ENCODE peak calls at places on chromosomes 1 and 21, in nine cellular contexts. V is stimulated activated CD4-positive, alpha-beta T cell treated with anti-CD3 and anti-CD28 coated beads, Interleukin-15, amount 100 ng/mL, for 24 hours; I is fibroblast of mammary gland; Y is HT-29; T is NCI-H1092; N is NCI-H1417 treated with DMSO at 0.1 percent for 48 hours; F is NCI-H460; M is left ventricle myocardium inferior; J is NCI-H748 treated with DMSO at 0.1 percent for 48 hours. W is an unnamed sample.

GRCh38 chr1:220300442-220301121 is 28.3 kb upstream of the RAB3GAP2 start:
- DNase-seq in M (peak), Y (peak), F (peak), J (no peak), V (no peak), T (no peak), I (peak), N (no peak), W (peak)

GRCh38 chr1:227894831-227895451 is 52.8 kb downstream of the WNT9A start:
- DNase-seq in N (no peak), V (no peak), F (no peak), I (no peak), M (no peak), Y (no peak), T (no peak), J (no peak), W (no peak)

GRCh38 chr21:46172863-46173528 is 11.3 kb downstream of the SPATC1L start:
- DNase-seq in M (no peak), I (no peak), J (no peak), T (no peak), V (no peak), N (no peak), Y (no peak), F (no peak), W (no peak)

GRCh38 chr1:153842006-153842471 is 66.8 kb downstream of the SLC27A3 start:
- DNase-seq in N (no peak), T (no peak), I (peak), J (no peak), V (no peak), M (no peak), F (no peak), Y (no peak), W (no peak)

GRCh38 chr1:202101182-202101581 is 21.5 kb upstream of the GPR37L1 start:
- DNase-seq in T (peak), F (no peak), V (no peak), I (no peak), N (no peak), Y (no peak), M (no peak), J (no peak), W (no peak)

GRCh38 chr1:50308883-50309282 is 114.4 kb downstream of the DMRTA2 start:
- DNase-seq in I (peak), V (peak), Y (peak), T (no peak), M (no peak), F (peak), N (no peak), J (no peak), W (no peak)

GRCh38 chr1:35573198-35573775 is at the start of gene TFAP2E:
- DNase-seq in F (peak), M (no peak), I (peak), J (no peak), T (peak), Y (peak), V (peak), N (no peak), W (peak)

GRCh38 chr1:20729990-20730689 is 2.4 kb downstream of the SH2D5 start:
- DNase-seq in F (no peak), N (no peak), M (no peak), T (no peak), I (no peak), V (no peak), J (no peak), Y (no peak), W (no peak)

GRCh38 chr1:48889615-48890014 is 112.9 kb upstream of the BEND5 start:
- DNase-seq in V (no peak), N (no peak), Y (no peak), F (no peak), T (no peak), I (no peak), M (no peak), J (no peak), W (no peak)

GRCh38 chr1:223189525-223189902 is 46.5 kb upstream of the TLR5 start:
- DNase-seq in J (no peak), Y (no peak), M (no peak), T (no peak), I (no peak), F (no peak), N (no peak), V (no peak), W (no peak)

GRCh38 chr1:207463571-207463970 is 9.4 kb downstream of the CR2 start:
- DNase-seq in N (no peak), V (no peak), F (no peak), I (no peak), M (no peak), T (no peak), Y (no peak), J (no peak), W (no peak)

GRCh38 chr1:229641306-229641705 is 15.3 kb downstream of the URB2 start:
- DNase-seq in M (no peak), I (no peak), J (no peak), F (no peak), T (no peak), V (no peak), N (no peak), Y (no peak), W (no peak)

GRCh38 chr1:56029329-56030003 is 549.9 kb downstream of the PLPP3 start:
- DNase-seq in Y (peak), M (no peak), T (no peak), V (no peak), J (peak), F (no peak), I (no peak), N (no peak), W (no peak)

GRCh38 chr1:95622609-95623008 is 388.6 kb downstream of the RWDD3 start:
- DNase-seq in V (no peak), F (no peak), I (no peak), Y (no peak), M (no peak), J (no peak), N (no peak), T (no peak), W (no peak)

W was measured in fibroblast of gingiva.